ENCODE peak calls at places on chromosomes 16 and 17, in nine cellular contexts. One of them, this sample, is unnamed.

GRCh38 chr16:52729731-52730130 is 182.8 kb upstream of the TOX3 start:
- DNase-seq in pancreas: no peak
- DNase-seq in suprapubic skin: no peak
- DNase-seq in GM23248: no peak
- DNase-seq in stomach: no peak
- DNase-seq in ascending aorta: no peak
- DNase-seq in hepatocyte: no peak
- DNase-seq in IMR-90: no peak
- DNase-seq in fibroblast of lung: no peak
- DNase-seq in this sample: no peak

GRCh38 chr16:24977673-24978065 is 37.5 kb downstream of the ARHGAP17 start:
- DNase-seq in pancreas: no peak
- DNase-seq in suprapubic skin: peak; percentile 11
- DNase-seq in GM23248: peak; percentile 81
- DNase-seq in stomach: no peak
- DNase-seq in ascending aorta: peak; percentile 58
- DNase-seq in hepatocyte: no peak
- DNase-seq in IMR-90: peak; percentile 83
- DNase-seq in fibroblast of lung: peak; percentile 88
- DNase-seq in this sample: no peak

GRCh38 chr17:63452979-63453551 is 7.0 kb upstream of the CYB561 start:
- DNase-seq in pancreas: no peak
- DNase-seq in suprapubic skin: no peak
- DNase-seq in GM23248: no peak
- DNase-seq in stomach: no peak
- DNase-seq in ascending aorta: no peak
- DNase-seq in hepatocyte: peak; percentile 26
- DNase-seq in IMR-90: no peak
- DNase-seq in fibroblast of lung: no peak
- DNase-seq in this sample: no peak

GRCh38 chr17:77829871-77830799 is 128.4 kb upstream of the TNRC6C start:
- DNase-seq in pancreas: no peak
- DNase-seq in suprapubic skin: peak; percentile 85
- DNase-seq in GM23248: peak; percentile 95
- DNase-seq in stomach: no peak
- DNase-seq in ascending aorta: peak; percentile 90
- DNase-seq in hepatocyte: peak; percentile 58
- DNase-seq in IMR-90: peak; percentile 72
- DNase-seq in fibroblast of lung: peak; percentile 42
- DNase-seq in this sample: peak; percentile 83

GRCh38 chr16:83023011-83023410 is 396.2 kb downstream of the CDH13 start:
- DNase-seq in pancreas: no peak
- DNase-seq in suprapubic skin: no peak
- DNase-seq in GM23248: no peak
- DNase-seq in stomach: no peak
- DNase-seq in ascending aorta: no peak
- DNase-seq in hepatocyte: no peak
- DNase-seq in IMR-90: no peak
- DNase-seq in fibroblast of lung: no peak
- DNase-seq in this sample: no peak

GRCh38 chr17:58250344-58251011 is 12.1 kb downstream of the LPO start:
- DNase-seq in pancreas: no peak
- DNase-seq in suprapubic skin: no peak
- DNase-seq in GM23248: no peak
- DNase-seq in stomach: no peak
- DNase-seq in ascending aorta: no peak
- DNase-seq in hepatocyte: no peak
- DNase-seq in IMR-90: no peak
- DNase-seq in fibroblast of lung: no peak
- DNase-seq in this sample: no peak

GRCh38 chr16:11251525-11252481 is 4.2 kb downstream of the SOCS1 start:
- DNase-seq in pancreas: no peak
- DNase-seq in suprapubic skin: no peak
- DNase-seq in GM23248: peak; percentile 57
- DNase-seq in stomach: peak; percentile 42
- DNase-seq in ascending aorta: no peak
- DNase-seq in hepatocyte: no peak
- DNase-seq in IMR-90: peak; percentile 91
- DNase-seq in fibroblast of lung: peak; percentile 85
- DNase-seq in this sample: no peak

GRCh38 chr17:74770498-74771318 is 5.4 kb downstream of the NAT9 start:
- DNase-seq in pancreas: peak; percentile 82
- DNase-seq in suprapubic skin: no peak
- DNase-seq in GM23248: peak; percentile 58
- DNase-seq in stomach: peak; percentile 89
- DNase-seq in ascending aorta: no peak
- DNase-seq in hepatocyte: peak; percentile 87
- DNase-seq in IMR-90: peak; percentile 24
- DNase-seq in fibroblast of lung: peak; percentile 37
- DNase-seq in this sample: no peak

GRCh38 chr16:46873201-46873600 is 11.0 kb upstream of the GPT2 start:
- DNase-seq in pancreas: no peak
- DNase-seq in suprapubic skin: no peak
- DNase-seq in GM23248: no peak
- DNase-seq in stomach: no peak
- DNase-seq in ascending aorta: no peak
- DNase-seq in hepatocyte: no peak
- DNase-seq in IMR-90: no peak
- DNase-seq in fibroblast of lung: no peak
- DNase-seq in this sample: no peak

GRCh38 chr17:35404360-35404759 is 27.9 kb downstream of the SLFN12 start:
- DNase-seq in pancreas: no peak
- DNase-seq in suprapubic skin: no peak
- DNase-seq in GM23248: no peak
- DNase-seq in stomach: no peak
- DNase-seq in ascending aorta: no peak
- DNase-seq in hepatocyte: peak; percentile 16
- DNase-seq in IMR-90: peak; percentile 5
- DNase-seq in fibroblast of lung: peak; percentile 4
- DNase-seq in this sample: no peak

GRCh38 chr17:39152134-39152884 is 872 bp upstream of the PLXDC1 start:
- DNase-seq in pancreas: no peak
- DNase-seq in suprapubic skin: no peak
- DNase-seq in GM23248: no peak
- DNase-seq in stomach: no peak
- DNase-seq in ascending aorta: no peak
- DNase-seq in hepatocyte: peak; percentile 54
- DNase-seq in IMR-90: no peak
- DNase-seq in fibroblast of lung: no peak
- DNase-seq in this sample: no peak

GRCh38 chr17:7857724-7858486 is at the start of gene CYB5D1:
- DNase-seq in pancreas: peak; percentile 89
- DNase-seq in suprapubic skin: peak; percentile 96
- DNase-seq in GM23248: peak; percentile 98
- DNase-seq in stomach: peak; percentile 92
- DNase-seq in ascending aorta: peak; percentile 97
- DNase-seq in hepatocyte: peak; percentile 95
- DNase-seq in IMR-90: peak; percentile 93
- DNase-seq in fibroblast of lung: peak; percentile 97
- DNase-seq in this sample: peak; percentile 92

GRCh38 chr17:76446449-76447231 is 6.3 kb downstream of the UBE2O start:
- DNase-seq in pancreas: peak; percentile 24
- DNase-seq in suprapubic skin: no peak
- DNase-seq in GM23248: peak; percentile 86
- DNase-seq in stomach: peak; percentile 42
- DNase-seq in ascending aorta: no peak
- DNase-seq in hepatocyte: peak; percentile 73
- DNase-seq in IMR-90: peak; percentile 92
- DNase-seq in fibroblast of lung: peak; percentile 79
- DNase-seq in this sample: peak; percentile 91

GRCh38 chr16:67652578-67653130 is 7.4 kb downstream of the ACD start:
- DNase-seq in pancreas: no peak
- DNase-seq in suprapubic skin: no peak
- DNase-seq in GM23248: peak; percentile 64
- DNase-seq in stomach: no peak
- DNase-seq in ascending aorta: no peak
- DNase-seq in hepatocyte: peak; percentile 67
- DNase-seq in IMR-90: no peak
- DNase-seq in fibroblast of lung: no peak
- DNase-seq in this sample: no peak

GRCh38 chr17:71192848-71193247 is 928.0 kb upstream of the SOX9 start:
- DNase-seq in pancreas: no peak
- DNase-seq in suprapubic skin: no peak
- DNase-seq in GM23248: no peak
- DNase-seq in stomach: no peak
- DNase-seq in ascending aorta: no peak
- DNase-seq in hepatocyte: no peak
- DNase-seq in IMR-90: peak; percentile 52
- DNase-seq in fibroblast of lung: peak; percentile 72
- DNase-seq in this sample: no peak
- H3K9me3 ChIP-seq in pancreas: no peaks in the 10 kb centered on the region
- H3K9me3 ChIP-seq in suprapubic skin: no peaks in the 10 kb centered on the region
- H3K9me3 ChIP-seq in GM23248: no peaks in the 10 kb centered on the region
- H3K9me3 ChIP-seq in stomach: no peaks in the 10 kb centered on the region
- H3K9me3 ChIP-seq in ascending aorta: no peaks in the 10 kb centered on the region
- H3K9me3 ChIP-seq in hepatocyte: no peaks in the 10 kb centered on the region
- H3K9me3 ChIP-seq in IMR-90: no peaks in the 10 kb centered on the region
- H3K9me3 ChIP-seq in fibroblast of lung: no peaks in the 10 kb centered on the region
- H3K9me3 ChIP-seq in this sample: no peaks in the 10 kb centered on the region

GRCh38 chr17:43583332-43583731 is 37.2 kb upstream of the ETV4 start:
- DNase-seq in pancreas: no peak
- DNase-seq in suprapubic skin: no peak
- DNase-seq in GM23248: no peak
- DNase-seq in stomach: no peak
- DNase-seq in ascending aorta: no peak
- DNase-seq in hepatocyte: no peak
- DNase-seq in IMR-90: no peak
- DNase-seq in fibroblast of lung: no peak
- DNase-seq in this sample: no peak

GRCh38 chr17:43582426-43582825 is 36.3 kb upstream of the ETV4 start:
- DNase-seq in pancreas: no peak
- DNase-seq in suprapubic skin: no peak
- DNase-seq in GM23248: no peak
- DNase-seq in stomach: no peak
- DNase-seq in ascending aorta: no peak
- DNase-seq in hepatocyte: no peak
- DNase-seq in IMR-90: no peak
- DNase-seq in fibroblast of lung: no peak
- DNase-seq in this sample: no peak

GRCh38 chr17:43581581-43581980 is 35.4 kb upstream of the ETV4 start:
- DNase-seq in pancreas: no peak
- DNase-seq in suprapubic skin: no peak
- DNase-seq in GM23248: no peak
- DNase-seq in stomach: no peak
- DNase-seq in ascending aorta: no peak
- DNase-seq in hepatocyte: no peak
- DNase-seq in IMR-90: no peak
- DNase-seq in fibroblast of lung: no peak
- DNase-seq in this sample: peak; percentile 35

GRCh38 chr17:43587647-43588046 is 41.5 kb upstream of the ETV4 start:
- DNase-seq in pancreas: no peak
- DNase-seq in suprapubic skin: no peak
- DNase-seq in GM23248: no peak
- DNase-seq in stomach: no peak
- DNase-seq in ascending aorta: no peak
- DNase-seq in hepatocyte: no peak
- DNase-seq in IMR-90: no peak
- DNase-seq in fibroblast of lung: no peak
- DNase-seq in this sample: no peak

GRCh38 chr17:43584666-43585102 is 38.5 kb upstream of the ETV4 start:
- DNase-seq in pancreas: no peak
- DNase-seq in suprapubic skin: no peak
- DNase-seq in GM23248: peak; percentile 55
- DNase-seq in stomach: no peak
- DNase-seq in ascending aorta: no peak
- DNase-seq in hepatocyte: peak; percentile 68
- DNase-seq in IMR-90: peak; percentile 52
- DNase-seq in fibroblast of lung: no peak
- DNase-seq in this sample: peak; percentile 52
- H3K9me3 ChIP-seq in pancreas: no peaks in the 10 kb centered on the region
- H3K9me3 ChIP-seq in suprapubic skin: no peaks in the 10 kb centered on the region
- H3K9me3 ChIP-seq in GM23248: no peaks in the 10 kb centered on the region
- H3K9me3 ChIP-seq in stomach: no peaks in the 10 kb centered on the region
- H3K9me3 ChIP-seq in ascending aorta: no peaks in the 10 kb centered on the region
- H3K9me3 ChIP-seq in hepatocyte: no peaks in the 10 kb centered on the region
- H3K9me3 ChIP-seq in IMR-90: no peaks in the 10 kb centered on the region
- H3K9me3 ChIP-seq in fibroblast of lung: no peaks in the 10 kb centered on the region
- H3K9me3 ChIP-seq in this sample: no peaks in the 10 kb centered on the region

GRCh38 chr16:35195173-35195863 is 1735.9 kb downstream of the TP53TG3F start:
- DNase-seq in pancreas: no peak
- DNase-seq in suprapubic skin: peak; percentile 65
- DNase-seq in GM23248: no peak
- DNase-seq in stomach: no peak
- DNase-seq in ascending aorta: no peak
- DNase-seq in hepatocyte: no peak
- DNase-seq in IMR-90: no peak
- DNase-seq in fibroblast of lung: no peak
- DNase-seq in this sample: no peak

GRCh38 chr16:35194681-35195080 is 1735.3 kb downstream of the TP53TG3F start:
- DNase-seq in pancreas: no peak
- DNase-seq in suprapubic skin: no peak
- DNase-seq in GM23248: no peak
- DNase-seq in stomach: no peak
- DNase-seq in ascending aorta: no peak
- DNase-seq in hepatocyte: no peak
- DNase-seq in IMR-90: no peak
- DNase-seq in fibroblast of lung: no peak
- DNase-seq in this sample: no peak

GRCh38 chr16:35195864-35196216 is 1736.4 kb downstream of the TP53TG3F start:
- DNase-seq in pancreas: no peak
- DNase-seq in suprapubic skin: peak; percentile 73
- DNase-seq in GM23248: no peak
- DNase-seq in stomach: no peak
- DNase-seq in ascending aorta: no peak
- DNase-seq in hepatocyte: no peak
- DNase-seq in IMR-90: no peak
- DNase-seq in fibroblast of lung: no peak
- DNase-seq in this sample: no peak

GRCh38 chr16:35192993-35193392 is 1733.6 kb downstream of the TP53TG3F start:
- DNase-seq in pancreas: no peak
- DNase-seq in suprapubic skin: peak; percentile 70
- DNase-seq in GM23248: no peak
- DNase-seq in stomach: no peak
- DNase-seq in ascending aorta: no peak
- DNase-seq in hepatocyte: no peak
- DNase-seq in IMR-90: no peak
- DNase-seq in fibroblast of lung: no peak
- DNase-seq in this sample: no peak

DNA sequence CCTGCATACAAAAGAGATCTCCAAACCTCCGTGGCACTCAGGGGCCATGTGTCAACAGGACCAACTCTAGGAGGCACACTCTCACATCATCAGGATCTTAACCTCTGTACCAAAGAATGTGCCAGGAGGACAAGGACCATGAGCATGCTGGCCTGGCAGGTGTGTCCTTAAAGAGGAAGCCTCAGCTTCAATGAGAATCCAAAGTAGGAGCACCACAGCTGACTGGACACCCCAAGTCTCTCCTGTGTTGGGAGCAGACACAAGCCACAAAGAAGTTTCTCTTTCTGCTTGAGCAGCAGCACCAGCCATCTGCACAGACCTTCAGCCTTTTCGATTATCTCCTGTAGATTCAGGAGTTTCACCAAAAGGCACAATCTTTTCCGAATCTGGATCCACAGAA is 1734.5 kb downstream of the TP53TG3F start:
- DNase-seq in pancreas: no peak
- DNase-seq in suprapubic skin: no peak
- DNase-seq in GM23248: no peak
- DNase-seq in stomach: no peak
- DNase-seq in ascending aorta: no peak
- DNase-seq in hepatocyte: no peak
- DNase-seq in IMR-90: no peak
- DNase-seq in fibroblast of lung: no peak
- DNase-seq in this sample: no peak
- H3K9me3 ChIP-seq in pancreas: no peaks in the 10 kb centered on the region
- H3K9me3 ChIP-seq in suprapubic skin: peaks cover 3% of the 10 kb centered on the region
- H3K9me3 ChIP-seq in GM23248: no peaks in the 10 kb centered on the region
- H3K9me3 ChIP-seq in stomach: peaks cover 20% of the 10 kb centered on the region
- H3K9me3 ChIP-seq in ascending aorta: no peaks in the 10 kb centered on the region
- H3K9me3 ChIP-seq in hepatocyte: no peaks in the 10 kb centered on the region
- H3K9me3 ChIP-seq in IMR-90: peaks cover 20% of the 10 kb centered on the region
- H3K9me3 ChIP-seq in fibroblast of lung: no peaks in the 10 kb centered on the region
- H3K9me3 ChIP-seq in this sample: no peaks in the 10 kb centered on the region

GRCh38 chr16:31767267-31767666 is 106.3 kb upstream of the ZNF267 start:
- DNase-seq in pancreas: no peak
- DNase-seq in suprapubic skin: no peak
- DNase-seq in GM23248: no peak
- DNase-seq in stomach: no peak
- DNase-seq in ascending aorta: no peak
- DNase-seq in hepatocyte: no peak
- DNase-seq in IMR-90: no peak
- DNase-seq in fibroblast of lung: no peak
- DNase-seq in this sample: no peak
- H3K9me3 ChIP-seq in pancreas: no peaks in the 10 kb centered on the region
- H3K9me3 ChIP-seq in suprapubic skin: peaks cover 69% of the 10 kb centered on the region
- H3K9me3 ChIP-seq in GM23248: peaks cover 7% of the 10 kb centered on the region
- H3K9me3 ChIP-seq in stomach: peaks cover 96% of the 10 kb centered on the region
- H3K9me3 ChIP-seq in ascending aorta: peaks cover 98% of the 10 kb centered on the region
- H3K9me3 ChIP-seq in hepatocyte: peaks cover 29% of the 10 kb centered on the region
- H3K9me3 ChIP-seq in IMR-90: peaks cover 54% of the 10 kb centered on the region
- H3K9me3 ChIP-seq in fibroblast of lung: no peaks in the 10 kb centered on the region
- H3K9me3 ChIP-seq in this sample: peaks cover 32% of the 10 kb centered on the region